ENCODE peak calls at places on chromosomes 3 and 15, in seven cellular contexts. R is WERI-Rb-1, M is HCT116, Q is adrenal gland, W is brain microvascular endothelial cell, S is neural crest cell, I is GM06990. D is an unnamed sample.

GRCh38 chr3:121152573-121152972 is 244.6 kb downstream of the STXBP5L start:
- DNase-seq in R (no peak), M (peak), Q (no peak), W (no peak), S (no peak), I (no peak), D (no peak)

GRCh38 chr3:84194032-84194431 is 764.8 kb upstream of the CADM2 start:
- DNase-seq in R (no peak), M (no peak), Q (no peak), W (no peak), S (no peak), I (no peak), D (no peak)

GRCh38 chr15:40344631-40345120 is 3.9 kb upstream of the CCDC9B start:
- DNase-seq in R (peak), M (no peak), Q (peak), W (peak), S (peak), I (no peak), D (peak)

GRCh38 chr3:123444744-123445143 is 4.1 kb downstream of the ADCY5 start:
- DNase-seq in R (no peak), M (no peak), Q (no peak), W (no peak), S (no peak), I (no peak), D (no peak)

GRCh38 chr3:155585384-155585783 is 159.5 kb downstream of the PLCH1 start:
- DNase-seq in R (no peak), M (peak), Q (no peak), W (no peak), S (no peak), I (no peak), D (no peak)

GRCh38 chr15:99365232-99365631 is 114.0 kb downstream of the LRRC28 start:
- DNase-seq in R (no peak), M (no peak), Q (no peak), W (no peak), S (no peak), I (peak), D (no peak)

GRCh38 chr3:71578045-71578730 is 5.3 kb downstream of the FOXP1 start:
- DNase-seq in R (no peak), M (no peak), Q (no peak), W (no peak), S (no peak), I (no peak), D (no peak)

GRCh38 chr15:69140306-69140705 is 20.1 kb upstream of the GLCE start:
- DNase-seq in R (no peak), M (no peak), Q (no peak), W (no peak), S (no peak), I (no peak), D (no peak)

GRCh38 chr15:62431806-62432205 is 266.7 kb upstream of the C2CD4B start:
- DNase-seq in R (no peak), M (no peak), Q (no peak), W (no peak), S (no peak), I (no peak), D (no peak)

GRCh38 chr15:74754593-74755215 is 6.1 kb downstream of the CYP1A2 start:
- DNase-seq in R (no peak), M (no peak), Q (no peak), W (no peak), S (no peak), I (no peak), D (no peak)

GRCh38 chr3:37228734-37229133 is 54.4 kb upstream of the LRRFIP2 start:
- DNase-seq in R (no peak), M (no peak), Q (no peak), W (no peak), S (no peak), I (no peak), D (no peak)

GRCh38 chr3:171378586-171378985 is 81.6 kb downstream of the TNIK start:
- DNase-seq in R (no peak), M (no peak), Q (no peak), W (no peak), S (no peak), I (no peak), D (no peak)

GRCh38 chr3:171375704-171376103 is 84.5 kb downstream of the TNIK start:
- DNase-seq in R (no peak), M (no peak), Q (peak), W (no peak), S (no peak), I (no peak), D (no peak)

GRCh38 chr3:171379281-171379680 is 80.9 kb downstream of the TNIK start:
- DNase-seq in R (no peak), M (no peak), Q (no peak), W (no peak), S (no peak), I (no peak), D (no peak)

GRCh38 chr3:171376125-171376947 is 83.9 kb downstream of the TNIK start:
- DNase-seq in R (no peak), M (no peak), Q (peak), W (peak), S (no peak), I (peak), D (no peak)

GRCh38 chr3:171377859-171378258 is 82.3 kb downstream of the TNIK start:
- DNase-seq in R (no peak), M (no peak), Q (no peak), W (no peak), S (no peak), I (no peak), D (no peak)
- TF ChIP-seq CTCF in R (no peak), M (no peak), Q (no peak), W (no peak), S (no peak), I (no peak), D (no peak)

DNA sequence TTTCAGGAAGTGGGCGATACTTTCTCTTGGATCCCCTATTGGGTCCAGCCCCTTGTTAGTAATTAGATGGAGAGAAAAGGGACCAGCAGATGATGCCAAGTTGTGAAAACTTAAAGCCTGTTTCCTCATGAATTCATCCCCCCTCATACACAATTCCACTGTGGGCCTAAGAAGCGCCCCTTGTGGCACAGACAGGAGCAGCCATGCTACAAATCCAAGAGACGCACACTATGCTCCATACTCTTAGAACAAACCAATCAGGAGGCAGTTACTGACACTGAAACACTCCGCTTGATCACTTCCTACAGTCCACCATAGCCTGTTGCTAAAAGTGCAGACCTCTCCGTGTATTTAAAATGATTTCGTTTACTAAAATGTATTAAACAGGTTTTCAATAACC is 111.3 kb upstream of the ARRDC4 start:
- DNase-seq in R (no peak), M (no peak), Q (no peak), W (no peak), S (no peak), I (no peak), D (no peak)
- TF ChIP-seq CTCF in R (peak), M (peak), Q (no peak), W (no peak), S (no peak), I (no peak), D (no peak)

DNA sequence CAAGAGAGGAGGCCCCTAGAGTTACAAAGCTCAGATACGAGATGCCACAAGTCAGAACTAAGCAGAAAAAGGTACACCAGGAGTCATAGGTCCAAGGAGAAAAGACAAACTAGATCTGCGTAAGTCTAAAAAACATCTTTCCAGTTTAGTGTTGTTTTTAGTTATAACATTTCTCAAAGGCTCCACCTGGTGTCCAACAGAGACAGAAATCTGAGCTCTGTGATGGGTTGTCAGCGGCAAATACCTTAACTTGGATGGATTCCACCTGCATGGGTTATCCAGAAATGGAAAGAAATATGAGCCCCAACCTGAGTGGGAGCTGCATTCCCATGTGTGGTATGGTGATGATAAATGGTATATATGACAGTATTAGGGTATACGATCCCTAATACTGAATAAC is 238.6 kb upstream of the CHRM5 start:
- DNase-seq in R (no peak), M (peak), Q (no peak), W (no peak), S (no peak), I (no peak), D (no peak)
- TF ChIP-seq CTCF in R (peak), M (peak), Q (no peak), W (peak), S (peak), I (peak), D (no peak)

GRCh38 chr3:150061288-150062018 is 90.8 kb upstream of the PFN2 start:
- DNase-seq in R (no peak), M (no peak), Q (no peak), W (no peak), S (no peak), I (no peak), D (no peak)

GRCh38 chr3:150059729-150060128 is 89.0 kb upstream of the PFN2 start:
- DNase-seq in R (no peak), M (no peak), Q (no peak), W (no peak), S (no peak), I (no peak), D (no peak)

GRCh38 chr3:150057227-150057626 is 86.5 kb upstream of the PFN2 start:
- DNase-seq in R (no peak), M (no peak), Q (no peak), W (no peak), S (no peak), I (no peak), D (no peak)

GRCh38 chr3:150062492-150062891 is 91.8 kb upstream of the PFN2 start:
- DNase-seq in R (no peak), M (no peak), Q (no peak), W (peak), S (no peak), I (no peak), D (no peak)

DNA sequence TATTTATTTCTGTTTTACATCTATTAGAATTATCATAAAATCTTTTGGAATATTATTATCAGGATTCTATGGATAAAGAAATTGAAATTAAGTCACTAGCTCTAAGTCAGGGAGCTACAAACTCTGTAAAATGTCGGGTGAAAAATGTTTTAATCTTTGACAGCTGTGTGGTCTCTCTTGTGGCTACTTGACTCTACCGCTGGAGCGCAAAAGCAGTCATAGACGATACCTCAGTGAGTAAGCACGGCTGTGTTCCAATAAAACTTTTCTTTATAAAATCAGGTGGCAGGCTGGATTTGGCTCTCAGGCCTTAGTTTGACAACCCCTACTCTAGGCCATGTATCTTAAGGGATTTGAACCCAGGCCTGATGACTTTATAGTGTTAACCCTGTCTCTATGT is 88.5 kb upstream of the PFN2 start:
- DNase-seq in R (no peak), M (no peak), Q (no peak), W (no peak), S (no peak), I (no peak), D (no peak)
- TF ChIP-seq CTCF in R (no peak), M (no peak), Q (no peak), W (no peak), S (no peak), I (no peak), D (no peak)

D was measured in D721Med.